ENCODE peak calls at places on chromosomes 12 and 14, in ten cellular contexts. U is HCEC 1CT; H is posterior cingulate gyrus; S is GM19239; V is effector memory CD8-positive, alpha-beta T cell; R is cardiac fibroblast; N is Calu3; Y is stimulated activated CD4-positive, alpha-beta T cell treated with anti-CD3 and anti-CD28 coated beads, Interleukin-1b, Interleukin-23, amount 100 ng/mL, for 1 hour; D is Jurkat, Clone E6-1; O is NCI-H524. K is an unnamed sample.

GRCh38 chr14:66233571-66233970 is 252.6 kb upstream of the CCDC196 start:
- DNase-seq in U (no peak), H (no peak), S (no peak), V (no peak), R (no peak), N (no peak), Y (no peak), D (no peak), O (peak), K (peak)

GRCh38 chr12:7645395-7646177 is 20.1 kb downstream of the APOBEC1 start:
- DNase-seq in U (peak), H (peak), S (peak), V (peak), R (peak), N (no peak), Y (no peak), D (peak), O (no peak), K (peak)

GRCh38 chr14:104139460-104140212 is 1.2 kb downstream of the KIF26A start:
- DNase-seq in U (no peak), H (peak), S (no peak), V (no peak), R (no peak), N (no peak), Y (no peak), D (no peak), O (no peak), K (no peak)

GRCh38 chr14:100988411-100988900 is 84.9 kb upstream of the RTL1 start:
- DNase-seq in U (no peak), H (no peak), S (no peak), V (no peak), R (no peak), N (peak), Y (no peak), D (no peak), O (no peak), K (no peak)

GRCh38 chr12:56626691-56627090 is 3.4 kb downstream of the BAZ2A start:
- DNase-seq in U (no peak), H (no peak), S (no peak), V (no peak), R (no peak), N (no peak), Y (no peak), D (no peak), O (no peak), K (no peak)

GRCh38 chr14:71244341-71244740 is 337.1 kb downstream of the PCNX1 start:
- DNase-seq in U (no peak), H (no peak), S (no peak), V (no peak), R (peak), N (no peak), Y (no peak), D (no peak), O (no peak), K (no peak)

GRCh38 chr14:29222671-29223268 is 456.2 kb downstream of the FOXG1 start:
- DNase-seq in U (peak), H (peak), S (no peak), V (no peak), R (peak), N (peak), Y (no peak), D (peak), O (peak), K (peak)

GRCh38 chr12:15193927-15194326 is 27.3 kb downstream of the RERG start:
- DNase-seq in U (peak), H (no peak), S (no peak), V (no peak), R (no peak), N (no peak), Y (no peak), D (no peak), O (no peak), K (no peak)

GRCh38 chr14:101008196-101008595 is 104.7 kb upstream of the RTL1 start:
- DNase-seq in U (no peak), H (peak), S (no peak), V (no peak), R (no peak), N (no peak), Y (no peak), D (no peak), O (no peak), K (no peak)

GRCh38 chr12:292186-292585 is 29.6 kb upstream of the SLC6A13 start:
- DNase-seq in U (no peak), H (no peak), S (no peak), V (no peak), R (no peak), N (no peak), Y (no peak), D (no peak), O (no peak), K (no peak)

GRCh38 chr14:101229666-101230065 is 326.1 kb upstream of the RTL1 start:
- DNase-seq in U (no peak), H (no peak), S (no peak), V (no peak), R (no peak), N (no peak), Y (no peak), D (no peak), O (no peak), K (no peak)

GRCh38 chr12:108514468-108514972 is 557 bp upstream of the FICD start:
- DNase-seq in U (no peak), H (no peak), S (no peak), V (no peak), R (no peak), N (no peak), Y (no peak), D (no peak), O (no peak), K (no peak)

GRCh38 chr14:96762650-96763049 is 34.5 kb upstream of the VRK1 start:
- DNase-seq in U (peak), H (no peak), S (peak), V (peak), R (peak), N (peak), Y (no peak), D (peak), O (peak), K (peak)

GRCh38 chr12:98469108-98469507 is 46.3 kb upstream of the TMPO start:
- DNase-seq in U (no peak), H (no peak), S (no peak), V (no peak), R (no peak), N (no peak), Y (no peak), D (no peak), O (no peak), K (no peak)

K was measured in pons.